ENCODE peak calls at places on chromosomes 2 and 18, in five cellular contexts. V is heart right ventricle; X is GM23248; Q is activated T-cell treated with anti-CD3 and anti-CD28 coated beads, Interleukin-2, amount 50 U/mL, for 72 hours; I is fibroblast of mammary gland. D is an unnamed sample.

GRCh38 chr18:37847544-37847943 is 281.9 kb upstream of the CELF4 start:
- DNase-seq in V (no peak), X (no peak), Q (no peak), I (no peak), D (no peak)

GRCh38 chr2:238650536-238650935 is 197.3 kb upstream of the TWIST2 start:
- DNase-seq in V (no peak), X (no peak), Q (no peak), I (no peak), D (no peak)

GRCh38 chr2:206555721-206556120 is 86.6 kb upstream of the FAM237A start:
- DNase-seq in V (no peak), X (peak; percentile 36), Q (no peak), I (peak; percentile 7), D (no peak)

GRCh38 chr2:92072461-92073035 is 2798.7 kb upstream of the TEKT4 start:
- DNase-seq in V (no peak), X (no peak), Q (no peak), I (no peak), D (peak; percentile 0)

GRCh38 chr2:5520352-5520996 is 171.7 kb upstream of the SOX11 start:
- DNase-seq in V (no peak), X (no peak), Q (no peak), I (no peak), D (no peak)

GRCh38 chr2:2826209-2826551 is 495.1 kb upstream of the MYT1L start:
- DNase-seq in V (no peak), X (no peak), Q (no peak), I (no peak), D (no peak)

GRCh38 chr2:202084265-202084664 is 11.2 kb downstream of the KIAA2012 start:
- DNase-seq in V (no peak), X (peak; percentile 18), Q (no peak), I (no peak), D (no peak)

GRCh38 chr2:131365452-131365851 is 1.5 kb upstream of the RAB6D start:
- DNase-seq in V (no peak), X (no peak), Q (no peak), I (no peak), D (no peak)

GRCh38 chr2:239926587-239927234 is 98.4 kb downstream of the NDUFA10 start:
- DNase-seq in V (no peak), X (peak; percentile 36), Q (no peak), I (peak; percentile 67), D (no peak)

GRCh38 chr2:127661072-127661618 is 14.2 kb downstream of the LIMS2 start:
- DNase-seq in V (peak; percentile 13), X (peak; percentile 51), Q (no peak), I (no peak), D (no peak)

GRCh38 chr18:13221821-13222220 is 3.3 kb downstream of the LDLRAD4 start:
- DNase-seq in V (peak; percentile 77), X (no peak), Q (no peak), I (no peak), D (no peak)

GRCh38 chr2:205043285-205043684 is 498.0 kb downstream of the PARD3B start:
- DNase-seq in V (no peak), X (no peak), Q (no peak), I (no peak), D (no peak)

GRCh38 chr2:190947139-190947538 is 66.5 kb downstream of the GLS start:
- DNase-seq in V (no peak), X (no peak), Q (no peak), I (no peak), D (no peak)

GRCh38 chr18:78975282-78975681 is 4.3 kb upstream of the SALL3 start:
- DNase-seq in V (no peak), X (no peak), Q (no peak), I (no peak), D (no peak)

GRCh38 chr2:133642831-133643230 is 74.6 kb upstream of the NCKAP5 start:
- DNase-seq in V (no peak), X (peak; percentile 49), Q (no peak), I (no peak), D (no peak)

GRCh38 chr2:96143848-96144480 is 1.3 kb downstream of the DUSP2 start:
- DNase-seq in V (no peak), X (no peak), Q (peak; percentile 58), I (no peak), D (peak; percentile 62)

GRCh38 chr2:175834472-175834871 is 167.6 kb downstream of the LNPK start:
- DNase-seq in V (no peak), X (no peak), Q (no peak), I (no peak), D (no peak)

GRCh38 chr18:3454365-3455089 is 4.6 kb downstream of the TGIF1 start:
- DNase-seq in V (no peak), X (peak; percentile 73), Q (peak; percentile 30), I (peak; percentile 73), D (peak; percentile 42)

GRCh38 chr18:435940-436339 is 64.6 kb downstream of the COLEC12 start:
- DNase-seq in V (no peak), X (peak; percentile 57), Q (no peak), I (peak; percentile 58), D (no peak)

GRCh38 chr2:159755788-159756187 is 42.2 kb downstream of the CD302 start:
- DNase-seq in V (no peak), X (peak; percentile 73), Q (peak; percentile 30), I (peak; percentile 38), D (no peak)

GRCh38 chr2:3864943-3865664 is 161.7 kb downstream of the DCDC2C start:
- DNase-seq in V (no peak), X (no peak), Q (no peak), I (no peak), D (no peak)

GRCh38 chr2:166106431-166107015 is 21.3 kb downstream of the SCN1A start:
- DNase-seq in V (no peak), X (no peak), Q (no peak), I (peak; percentile 55), D (no peak)

GRCh38 chr2:102661846-102662245 is 42.5 kb downstream of the SLC9A2 start:
- DNase-seq in V (no peak), X (no peak), Q (no peak), I (no peak), D (no peak)

GRCh38 chr2:26122633-26123032 is 50.3 kb upstream of the GAREM2 start:
- DNase-seq in V (no peak), X (no peak), Q (no peak), I (no peak), D (no peak)

GRCh38 chr2:86050301-86050700 is 55.4 kb downstream of the POLR1A start:
- DNase-seq in V (no peak), X (no peak), Q (no peak), I (no peak), D (no peak)

GRCh38 chr18:41771971-41772370 is 183.1 kb upstream of the PIK3C3 start:
- DNase-seq in V (no peak), X (no peak), Q (no peak), I (peak; percentile 0), D (no peak)

GRCh38 chr2:170313636-170314348 is 135.8 kb downstream of the MYO3B start:
- DNase-seq in V (no peak), X (peak; percentile 21), Q (no peak), I (peak; percentile 11), D (no peak)

GRCh38 chr18:22200611-22201225 is 31.3 kb downstream of the GATA6 start:
- DNase-seq in V (peak; percentile 47), X (no peak), Q (no peak), I (no peak), D (no peak)